ENCODE peak calls at places on chromosomes 2 and 18, in four cellular contexts. One of them, this sample, is unnamed.

GRCh38 chr2:187126247-187127005 is 277.5 kb upstream of the ZSWIM2 start:
- DNase-seq in effector CD8-positive, alpha-beta T cell: no peak
- DNase-seq in stomach: no peak
- DNase-seq in HTR-8/SVneo: no peak
- DNase-seq in this sample: no peak

GRCh38 chr2:188588235-188588634 is 296.6 kb downstream of the GULP1 start:
- DNase-seq in effector CD8-positive, alpha-beta T cell: no peak
- DNase-seq in stomach: no peak
- DNase-seq in HTR-8/SVneo: no peak
- DNase-seq in this sample: no peak

GRCh38 chr2:96082211-96083063 is 33.9 kb downstream of the ADRA2B start:
- DNase-seq in effector CD8-positive, alpha-beta T cell: no peak
- DNase-seq in stomach: no peak
- DNase-seq in HTR-8/SVneo: no peak
- DNase-seq in this sample: no peak

GRCh38 chr2:11344956-11345671 is 678 bp upstream of the ROCK2 start:
- DNase-seq in effector CD8-positive, alpha-beta T cell: no peak
- DNase-seq in stomach: peak; percentile 51
- DNase-seq in HTR-8/SVneo: peak; percentile 53
- DNase-seq in this sample: peak; percentile 74

GRCh38 chr2:69624153-69624552 is 19.4 kb downstream of the AAK1 start:
- DNase-seq in effector CD8-positive, alpha-beta T cell: no peak
- DNase-seq in stomach: no peak
- DNase-seq in HTR-8/SVneo: no peak
- DNase-seq in this sample: no peak

GRCh38 chr2:160207804-160208661 is 8.0 kb upstream of the ITGB6 start:
- DNase-seq in effector CD8-positive, alpha-beta T cell: no peak
- DNase-seq in stomach: peak; percentile 82
- DNase-seq in HTR-8/SVneo: peak; percentile 89
- DNase-seq in this sample: peak; percentile 92

GRCh38 chr2:19837235-19837766 is 64.5 kb downstream of the TTC32 start:
- DNase-seq in effector CD8-positive, alpha-beta T cell: no peak
- DNase-seq in stomach: no peak
- DNase-seq in HTR-8/SVneo: no peak
- DNase-seq in this sample: no peak

GRCh38 chr18:56161604-56162003 is 476.8 kb downstream of the TXNL1 start:
- DNase-seq in effector CD8-positive, alpha-beta T cell: no peak
- DNase-seq in stomach: no peak
- DNase-seq in HTR-8/SVneo: no peak
- DNase-seq in this sample: no peak

GRCh38 chr18:31943895-31944816 is 1.2 kb upstream of the TRAPPC8 start:
- DNase-seq in effector CD8-positive, alpha-beta T cell: no peak
- DNase-seq in stomach: no peak
- DNase-seq in HTR-8/SVneo: no peak
- DNase-seq in this sample: no peak

GRCh38 chr2:120678251-120678650 is 57.4 kb upstream of the GLI2 start:
- DNase-seq in effector CD8-positive, alpha-beta T cell: no peak
- DNase-seq in stomach: no peak
- DNase-seq in HTR-8/SVneo: no peak
- DNase-seq in this sample: no peak

GRCh38 chr18:67590571-67591141 is 74.1 kb upstream of the DSEL start:
- DNase-seq in effector CD8-positive, alpha-beta T cell: no peak
- DNase-seq in stomach: no peak
- DNase-seq in HTR-8/SVneo: no peak
- DNase-seq in this sample: no peak

GRCh38 chr2:23578964-23579671 is 194.1 kb downstream of the KLHL29 start:
- DNase-seq in effector CD8-positive, alpha-beta T cell: no peak
- DNase-seq in stomach: no peak
- DNase-seq in HTR-8/SVneo: no peak
- DNase-seq in this sample: no peak

GRCh38 chr18:75041586-75041985 is 167.4 kb downstream of the PTGR3 start:
- DNase-seq in effector CD8-positive, alpha-beta T cell: no peak
- DNase-seq in stomach: no peak
- DNase-seq in HTR-8/SVneo: peak; percentile 8
- DNase-seq in this sample: no peak

GRCh38 chr2:134466141-134466540 is 212.3 kb downstream of the MGAT5 start:
- DNase-seq in effector CD8-positive, alpha-beta T cell: no peak
- DNase-seq in stomach: peak; percentile 46
- DNase-seq in HTR-8/SVneo: no peak
- DNase-seq in this sample: no peak

GRCh38 chr2:160379399-160379798 is 114.2 kb downstream of the RBMS1 start:
- DNase-seq in effector CD8-positive, alpha-beta T cell: no peak
- DNase-seq in stomach: no peak
- DNase-seq in HTR-8/SVneo: no peak
- DNase-seq in this sample: no peak

GRCh38 chr2:5373200-5373599 is 319.0 kb upstream of the SOX11 start:
- DNase-seq in effector CD8-positive, alpha-beta T cell: no peak
- DNase-seq in stomach: no peak
- DNase-seq in HTR-8/SVneo: no peak
- DNase-seq in this sample: no peak

GRCh38 chr2:172792711-172793110 is 57.1 kb downstream of the RAPGEF4 start:
- DNase-seq in effector CD8-positive, alpha-beta T cell: no peak
- DNase-seq in stomach: no peak
- DNase-seq in HTR-8/SVneo: no peak
- DNase-seq in this sample: no peak

GRCh38 chr18:57660961-57661360 is 39.3 kb upstream of the NARS1 start:
- DNase-seq in effector CD8-positive, alpha-beta T cell: no peak
- DNase-seq in stomach: no peak
- DNase-seq in HTR-8/SVneo: peak; percentile 27
- DNase-seq in this sample: no peak

GRCh38 chr2:36489296-36489695 is 108.7 kb downstream of the FEZ2 start:
- DNase-seq in effector CD8-positive, alpha-beta T cell: no peak
- DNase-seq in stomach: no peak
- DNase-seq in HTR-8/SVneo: peak; percentile 62
- DNase-seq in this sample: no peak

GRCh38 chr18:67425724-67426123 is 90.8 kb downstream of the DSEL start:
- DNase-seq in effector CD8-positive, alpha-beta T cell: no peak
- DNase-seq in stomach: no peak
- DNase-seq in HTR-8/SVneo: no peak
- DNase-seq in this sample: no peak

GRCh38 chr18:48817021-48817461 is 133.7 kb downstream of the SMAD7 start:
- DNase-seq in effector CD8-positive, alpha-beta T cell: no peak
- DNase-seq in stomach: no peak
- DNase-seq in HTR-8/SVneo: no peak
- DNase-seq in this sample: peak; percentile 35

GRCh38 chr2:179528576-179529069 is 264.0 kb upstream of the SESTD1 start:
- DNase-seq in effector CD8-positive, alpha-beta T cell: no peak
- DNase-seq in stomach: no peak
- DNase-seq in HTR-8/SVneo: no peak
- DNase-seq in this sample: no peak

GRCh38 chr2:131032393-131032836 is 60.8 kb downstream of the FAM168B start:
- DNase-seq in effector CD8-positive, alpha-beta T cell: no peak
- DNase-seq in stomach: no peak
- DNase-seq in HTR-8/SVneo: no peak
- DNase-seq in this sample: no peak

GRCh38 chr2:56465491-56465890 is 281.7 kb downstream of the CCDC85A start:
- DNase-seq in effector CD8-positive, alpha-beta T cell: no peak
- DNase-seq in stomach: no peak
- DNase-seq in HTR-8/SVneo: no peak
- DNase-seq in this sample: no peak

GRCh38 chr2:195514365-195514764 is 142.7 kb upstream of the SLC39A10 start:
- DNase-seq in effector CD8-positive, alpha-beta T cell: no peak
- DNase-seq in stomach: no peak
- DNase-seq in HTR-8/SVneo: no peak
- DNase-seq in this sample: no peak

GRCh38 chr2:97745474-97746172 is 32.2 kb downstream of the ZAP70 start:
- DNase-seq in effector CD8-positive, alpha-beta T cell: no peak
- DNase-seq in stomach: no peak
- DNase-seq in HTR-8/SVneo: no peak
- DNase-seq in this sample: no peak

GRCh38 chr2:233822781-233823730 is 31.3 kb downstream of the HJURP start:
- DNase-seq in effector CD8-positive, alpha-beta T cell: no peak
- DNase-seq in stomach: peak; percentile 7
- DNase-seq in HTR-8/SVneo: no peak
- DNase-seq in this sample: peak; percentile 77

GRCh38 chr18:449374-449773 is 51.1 kb downstream of the COLEC12 start:
- DNase-seq in effector CD8-positive, alpha-beta T cell: no peak
- DNase-seq in stomach: peak; percentile 74
- DNase-seq in HTR-8/SVneo: no peak
- DNase-seq in this sample: no peak

This sample was measured in Peyer's patch.